ENCODE peak calls at places on chromosomes 7 and 10, in nine cellular contexts. One of them, this sample, is unnamed.

GRCh38 chr10:80104066-80104926 is 25.8 kb downstream of the TMEM254 start:
- DNase-seq in progenitor cell of endocrine pancreas: no peak
- DNase-seq in osteoblast: peak
- DNase-seq in BE2C: no peak
- DNase-seq in A549: no peak
- DNase-seq in fibroblast of the aortic adventitia: peak
- DNase-seq in AG09309: peak
- DNase-seq in transverse colon: no peak
- DNase-seq in MM.1S: no peak
- DNase-seq in this sample: no peak

GRCh38 chr10:95290801-95291633 is at the start of gene PDLIM1:
- DNase-seq in progenitor cell of endocrine pancreas: peak
- DNase-seq in osteoblast: peak
- DNase-seq in BE2C: peak
- DNase-seq in A549: peak
- DNase-seq in fibroblast of the aortic adventitia: peak
- DNase-seq in AG09309: no peak
- DNase-seq in transverse colon: peak
- DNase-seq in MM.1S: peak
- DNase-seq in this sample: peak

GRCh38 chr10:7419998-7420397 is 9.2 kb upstream of the SFMBT2 start:
- DNase-seq in progenitor cell of endocrine pancreas: no peak
- DNase-seq in osteoblast: no peak
- DNase-seq in BE2C: no peak
- DNase-seq in A549: no peak
- DNase-seq in fibroblast of the aortic adventitia: no peak
- DNase-seq in AG09309: no peak
- DNase-seq in transverse colon: no peak
- DNase-seq in MM.1S: no peak
- DNase-seq in this sample: no peak

GRCh38 chr7:105591522-105591921 is 10.2 kb upstream of the EFCAB10 start:
- DNase-seq in progenitor cell of endocrine pancreas: no peak
- DNase-seq in osteoblast: no peak
- DNase-seq in BE2C: no peak
- DNase-seq in A549: no peak
- DNase-seq in fibroblast of the aortic adventitia: no peak
- DNase-seq in AG09309: no peak
- DNase-seq in transverse colon: no peak
- DNase-seq in MM.1S: no peak
- DNase-seq in this sample: no peak

GRCh38 chr7:37440738-37441404 is 7.8 kb downstream of the ELMO1 start:
- DNase-seq in progenitor cell of endocrine pancreas: no peak
- DNase-seq in osteoblast: no peak
- DNase-seq in BE2C: no peak
- DNase-seq in A549: no peak
- DNase-seq in fibroblast of the aortic adventitia: no peak
- DNase-seq in AG09309: no peak
- DNase-seq in transverse colon: no peak
- DNase-seq in MM.1S: no peak
- DNase-seq in this sample: no peak

GRCh38 chr7:44223362-44224114 is 22.8 kb downstream of the YKT6 start:
- DNase-seq in progenitor cell of endocrine pancreas: no peak
- DNase-seq in osteoblast: no peak
- DNase-seq in BE2C: no peak
- DNase-seq in A549: no peak
- DNase-seq in fibroblast of the aortic adventitia: no peak
- DNase-seq in AG09309: no peak
- DNase-seq in transverse colon: no peak
- DNase-seq in MM.1S: no peak
- DNase-seq in this sample: peak

GRCh38 chr7:44113764-44114354 is 9.5 kb downstream of the POLD2 start:
- DNase-seq in progenitor cell of endocrine pancreas: no peak
- DNase-seq in osteoblast: peak
- DNase-seq in BE2C: no peak
- DNase-seq in A549: no peak
- DNase-seq in fibroblast of the aortic adventitia: no peak
- DNase-seq in AG09309: no peak
- DNase-seq in transverse colon: no peak
- DNase-seq in MM.1S: no peak
- DNase-seq in this sample: no peak

GRCh38 chr10:5076615-5077014 is 17.6 kb upstream of the AKR1C3 start:
- DNase-seq in progenitor cell of endocrine pancreas: no peak
- DNase-seq in osteoblast: peak
- DNase-seq in BE2C: no peak
- DNase-seq in A549: no peak
- DNase-seq in fibroblast of the aortic adventitia: peak
- DNase-seq in AG09309: peak
- DNase-seq in transverse colon: no peak
- DNase-seq in MM.1S: no peak
- DNase-seq in this sample: no peak

GRCh38 chr7:138125598-138126111 is 49.4 kb downstream of the AKR1D1 start:
- DNase-seq in progenitor cell of endocrine pancreas: no peak
- DNase-seq in osteoblast: peak
- DNase-seq in BE2C: no peak
- DNase-seq in A549: peak
- DNase-seq in fibroblast of the aortic adventitia: no peak
- DNase-seq in AG09309: no peak
- DNase-seq in transverse colon: no peak
- DNase-seq in MM.1S: no peak
- DNase-seq in this sample: no peak

GRCh38 chr7:28990200-28990960 is 32.2 kb upstream of the TRIL start:
- DNase-seq in progenitor cell of endocrine pancreas: no peak
- DNase-seq in osteoblast: no peak
- DNase-seq in BE2C: peak
- DNase-seq in A549: no peak
- DNase-seq in fibroblast of the aortic adventitia: peak
- DNase-seq in AG09309: no peak
- DNase-seq in transverse colon: no peak
- DNase-seq in MM.1S: no peak
- DNase-seq in this sample: peak

GRCh38 chr7:100221767-100222444 is 2.2 kb downstream of the PVRIG start:
- DNase-seq in progenitor cell of endocrine pancreas: no peak
- DNase-seq in osteoblast: no peak
- DNase-seq in BE2C: no peak
- DNase-seq in A549: no peak
- DNase-seq in fibroblast of the aortic adventitia: no peak
- DNase-seq in AG09309: no peak
- DNase-seq in transverse colon: no peak
- DNase-seq in MM.1S: no peak
- DNase-seq in this sample: no peak

GRCh38 chr7:1192171-1192676 is 32.2 kb upstream of the ZFAND2A start:
- DNase-seq in progenitor cell of endocrine pancreas: no peak
- DNase-seq in osteoblast: peak
- DNase-seq in BE2C: no peak
- DNase-seq in A549: peak
- DNase-seq in fibroblast of the aortic adventitia: peak
- DNase-seq in AG09309: peak
- DNase-seq in transverse colon: no peak
- DNase-seq in MM.1S: no peak
- DNase-seq in this sample: no peak

GRCh38 chr10:32004161-32004591 is 52.0 kb downstream of the KIF5B start:
- DNase-seq in progenitor cell of endocrine pancreas: no peak
- DNase-seq in osteoblast: no peak
- DNase-seq in BE2C: peak
- DNase-seq in A549: no peak
- DNase-seq in fibroblast of the aortic adventitia: no peak
- DNase-seq in AG09309: no peak
- DNase-seq in transverse colon: peak
- DNase-seq in MM.1S: peak
- DNase-seq in this sample: peak

DNA sequence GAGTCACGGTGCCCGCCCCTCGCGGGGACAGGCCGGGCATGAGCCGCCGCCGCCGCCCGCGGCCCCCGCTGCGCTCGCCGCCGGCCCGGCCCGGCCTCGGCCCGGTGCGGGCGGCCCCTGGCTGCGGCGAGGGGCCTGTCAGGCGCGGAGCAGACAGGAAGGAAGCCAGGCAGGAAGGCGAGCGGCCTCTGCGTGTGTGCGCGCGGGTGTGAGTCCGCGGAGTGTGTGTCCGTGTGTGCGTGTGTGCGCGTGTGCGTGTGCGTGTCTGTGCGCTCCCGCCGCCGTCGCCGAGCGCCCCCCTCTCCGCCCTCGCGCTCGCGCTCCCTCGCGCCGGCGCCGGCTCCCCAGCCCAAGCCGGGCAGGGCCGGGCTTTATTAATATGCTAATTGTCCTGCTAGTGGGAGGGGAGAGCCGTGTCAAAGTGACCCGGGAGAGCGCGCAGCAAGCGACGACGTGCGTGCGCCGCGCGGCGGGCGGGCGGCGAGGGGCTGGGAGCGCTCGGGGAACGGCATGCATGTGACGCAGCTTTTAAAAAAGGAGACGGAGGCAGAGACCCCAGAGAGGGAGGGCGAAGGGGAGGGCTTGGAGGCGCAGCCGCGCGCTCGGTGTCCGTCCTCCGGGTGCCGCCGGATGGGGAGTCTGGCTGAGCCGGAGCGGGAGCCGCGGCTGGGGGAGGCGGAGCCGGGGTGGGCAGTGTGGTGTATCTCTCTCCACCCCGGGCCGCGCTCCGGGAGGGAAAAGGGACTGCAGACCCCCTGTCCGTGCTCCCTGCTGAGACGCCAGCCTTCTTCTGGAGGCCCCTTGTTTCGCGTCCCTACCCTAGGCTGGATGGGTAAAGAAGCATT is at the start of gene LDB1:
- DNase-seq in progenitor cell of endocrine pancreas: peak
- DNase-seq in osteoblast: peak
- DNase-seq in BE2C: peak
- DNase-seq in A549: peak
- DNase-seq in fibroblast of the aortic adventitia: peak
- DNase-seq in AG09309: no peak
- DNase-seq in transverse colon: peak
- DNase-seq in MM.1S: peak
- DNase-seq in this sample: peak
- TF ChIP-seq CTCF in progenitor cell of endocrine pancreas: peak
- TF ChIP-seq CTCF in osteoblast: no peak
- TF ChIP-seq CTCF in BE2C: no peak
- TF ChIP-seq CTCF in A549: peak
- TF ChIP-seq CTCF in fibroblast of the aortic adventitia: peak
- TF ChIP-seq CTCF in AG09309: no peak
- TF ChIP-seq CTCF in transverse colon: no peak
- TF ChIP-seq CTCF in MM.1S: no peak
- TF ChIP-seq CTCF in this sample: no peak

GRCh38 chr7:46152671-46153070 is 231.6 kb upstream of the IGFBP3 start:
- DNase-seq in progenitor cell of endocrine pancreas: no peak
- DNase-seq in osteoblast: no peak
- DNase-seq in BE2C: no peak
- DNase-seq in A549: peak
- DNase-seq in fibroblast of the aortic adventitia: no peak
- DNase-seq in AG09309: no peak
- DNase-seq in transverse colon: no peak
- DNase-seq in MM.1S: peak
- DNase-seq in this sample: no peak

GRCh38 chr7:46155367-46155766 is 234.3 kb upstream of the IGFBP3 start:
- DNase-seq in progenitor cell of endocrine pancreas: no peak
- DNase-seq in osteoblast: no peak
- DNase-seq in BE2C: no peak
- DNase-seq in A549: peak
- DNase-seq in fibroblast of the aortic adventitia: no peak
- DNase-seq in AG09309: no peak
- DNase-seq in transverse colon: no peak
- DNase-seq in MM.1S: peak
- DNase-seq in this sample: no peak

GRCh38 chr7:46156039-46156438 is 235.0 kb upstream of the IGFBP3 start:
- DNase-seq in progenitor cell of endocrine pancreas: no peak
- DNase-seq in osteoblast: no peak
- DNase-seq in BE2C: no peak
- DNase-seq in A549: no peak
- DNase-seq in fibroblast of the aortic adventitia: no peak
- DNase-seq in AG09309: no peak
- DNase-seq in transverse colon: no peak
- DNase-seq in MM.1S: peak
- DNase-seq in this sample: no peak

GRCh38 chr7:46153583-46153950 is 232.5 kb upstream of the IGFBP3 start:
- DNase-seq in progenitor cell of endocrine pancreas: no peak
- DNase-seq in osteoblast: no peak
- DNase-seq in BE2C: no peak
- DNase-seq in A549: no peak
- DNase-seq in fibroblast of the aortic adventitia: no peak
- DNase-seq in AG09309: no peak
- DNase-seq in transverse colon: no peak
- DNase-seq in MM.1S: no peak
- DNase-seq in this sample: no peak

GRCh38 chr7:46153951-46154787 is 233.1 kb upstream of the IGFBP3 start:
- DNase-seq in progenitor cell of endocrine pancreas: no peak
- DNase-seq in osteoblast: no peak
- DNase-seq in BE2C: no peak
- DNase-seq in A549: peak
- DNase-seq in fibroblast of the aortic adventitia: no peak
- DNase-seq in AG09309: no peak
- DNase-seq in transverse colon: no peak
- DNase-seq in MM.1S: peak
- DNase-seq in this sample: no peak
- TF ChIP-seq CTCF in progenitor cell of endocrine pancreas: no peak
- TF ChIP-seq CTCF in osteoblast: no peak
- TF ChIP-seq CTCF in BE2C: no peak
- TF ChIP-seq CTCF in A549: no peak
- TF ChIP-seq CTCF in fibroblast of the aortic adventitia: no peak
- TF ChIP-seq CTCF in AG09309: no peak
- TF ChIP-seq CTCF in transverse colon: no peak
- TF ChIP-seq CTCF in MM.1S: peak
- TF ChIP-seq CTCF in this sample: no peak

GRCh38 chr7:144738708-144739314 is 97.0 kb downstream of the TPK1 start:
- DNase-seq in progenitor cell of endocrine pancreas: no peak
- DNase-seq in osteoblast: peak
- DNase-seq in BE2C: no peak
- DNase-seq in A549: peak
- DNase-seq in fibroblast of the aortic adventitia: peak
- DNase-seq in AG09309: no peak
- DNase-seq in transverse colon: no peak
- DNase-seq in MM.1S: peak
- DNase-seq in this sample: no peak
- TF ChIP-seq CTCF in progenitor cell of endocrine pancreas: peak
- TF ChIP-seq CTCF in osteoblast: peak
- TF ChIP-seq CTCF in BE2C: peak
- TF ChIP-seq CTCF in A549: peak
- TF ChIP-seq CTCF in fibroblast of the aortic adventitia: peak
- TF ChIP-seq CTCF in AG09309: peak
- TF ChIP-seq CTCF in transverse colon: peak
- TF ChIP-seq CTCF in MM.1S: peak
- TF ChIP-seq CTCF in this sample: peak

DNA sequence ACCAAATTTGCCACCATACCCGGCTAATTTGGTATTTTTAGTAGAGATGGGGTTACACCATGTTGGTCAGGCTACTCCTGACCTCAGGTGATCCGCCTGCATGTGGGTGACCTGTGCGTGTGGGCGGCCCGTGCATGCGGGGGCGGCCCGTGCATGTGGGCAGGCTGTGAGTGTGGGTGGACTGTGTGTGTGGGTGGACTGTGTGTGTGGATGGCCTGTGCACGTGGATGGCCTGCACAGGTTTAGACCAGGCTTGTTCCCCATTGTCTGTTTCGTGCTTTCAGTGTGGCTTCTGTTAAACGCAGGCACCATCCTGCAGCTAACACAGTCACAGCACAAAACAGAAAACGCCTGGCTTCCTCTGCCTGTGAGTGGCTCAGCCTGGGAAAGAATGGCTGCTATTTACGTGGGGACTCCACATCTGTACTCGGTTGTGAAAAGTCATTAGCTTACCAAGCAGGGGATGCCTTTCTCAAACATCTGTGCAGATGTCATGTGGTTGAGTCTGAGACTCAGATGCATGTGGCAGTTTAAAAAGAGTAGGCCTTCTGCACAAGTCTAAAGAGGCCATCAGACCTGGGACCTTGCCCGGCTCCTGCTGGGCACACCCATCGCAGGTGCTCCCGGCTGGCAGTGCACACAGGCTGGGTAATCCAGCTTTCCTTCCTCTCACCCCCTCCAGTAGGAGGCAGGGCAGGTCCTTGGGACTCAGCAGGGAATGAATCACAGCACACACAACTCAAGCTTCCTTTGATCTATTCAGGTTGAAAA is 91.6 kb downstream of the COBL start:
- DNase-seq in progenitor cell of endocrine pancreas: no peak
- DNase-seq in osteoblast: no peak
- DNase-seq in BE2C: no peak
- DNase-seq in A549: peak
- DNase-seq in fibroblast of the aortic adventitia: no peak
- DNase-seq in AG09309: no peak
- DNase-seq in transverse colon: peak
- DNase-seq in MM.1S: no peak
- DNase-seq in this sample: no peak
- TF ChIP-seq CTCF in progenitor cell of endocrine pancreas: peak
- TF ChIP-seq CTCF in osteoblast: no peak
- TF ChIP-seq CTCF in BE2C: peak
- TF ChIP-seq CTCF in A549: peak
- TF ChIP-seq CTCF in fibroblast of the aortic adventitia: no peak
- TF ChIP-seq CTCF in AG09309: no peak
- TF ChIP-seq CTCF in transverse colon: peak
- TF ChIP-seq CTCF in MM.1S: no peak
- TF ChIP-seq CTCF in this sample: no peak